ENCODE peak calls at places on chromosome 18, in seven cellular contexts. H is K562; M is fibroblast of the aortic adventitia; Y is Calu3; Z is cardiac fibroblast; U is tibial artery; T is Jurkat, Clone E6-1. O is an unnamed sample.

GRCh38 chr18:59143441-59143840 is 3.8 kb downstream of the SEC11C start:
- DNase-seq in H (no peak), M (peak), Y (no peak), Z (peak), U (no peak), T (no peak), O (peak)

GRCh38 chr18:10051877-10052631 is 138.2 kb downstream of the VAPA start:
- DNase-seq in H (no peak), M (peak), Y (no peak), Z (peak), U (peak), T (no peak), O (no peak)

GRCh38 chr18:35141567-35142269 is 99.1 kb upstream of the ZNF397 start:
- DNase-seq in H (no peak), M (no peak), Y (no peak), Z (no peak), U (no peak), T (no peak), O (no peak)

GRCh38 chr18:37176307-37176934 is 347.5 kb downstream of the KIAA1328 start:
- DNase-seq in H (no peak), M (no peak), Y (peak), Z (no peak), U (no peak), T (no peak), O (no peak)

GRCh38 chr18:74511823-74512222 is 15.7 kb downstream of the CNDP2 start:
- DNase-seq in H (no peak), M (no peak), Y (no peak), Z (no peak), U (no peak), T (no peak), O (peak)

GRCh38 chr18:74950479-74950878 is 258.5 kb downstream of the PTGR3 start:
- DNase-seq in H (no peak), M (no peak), Y (no peak), Z (peak), U (no peak), T (no peak), O (no peak)

GRCh38 chr18:55522011-55522410 is 66.0 kb downstream of the TCF4 start:
- DNase-seq in H (peak), M (no peak), Y (peak), Z (peak), U (peak), T (peak), O (no peak)

GRCh38 chr18:63443820-63444219 is 21.5 kb upstream of the VPS4B start:
- DNase-seq in H (no peak), M (no peak), Y (no peak), Z (no peak), U (no peak), T (no peak), O (no peak)

GRCh38 chr18:48835119-48835518 is 115.6 kb downstream of the SMAD7 start:
- DNase-seq in H (no peak), M (no peak), Y (no peak), Z (no peak), U (no peak), T (no peak), O (peak)

GRCh38 chr18:67545681-67546080 is 29.2 kb upstream of the DSEL start:
- DNase-seq in H (no peak), M (no peak), Y (no peak), Z (no peak), U (no peak), T (no peak), O (no peak)

GRCh38 chr18:79245517-79246001 is 150.2 kb upstream of the NFATC1 start:
- DNase-seq in H (no peak), M (no peak), Y (peak), Z (no peak), U (no peak), T (no peak), O (no peak)

GRCh38 chr18:52764271-52764670 is 424.3 kb downstream of the DCC start:
- DNase-seq in H (no peak), M (no peak), Y (no peak), Z (no peak), U (no peak), T (no peak), O (no peak)

GRCh38 chr18:72762505-72763122 is 105.2 kb downstream of the NETO1 start:
- DNase-seq in H (peak), M (peak), Y (peak), Z (peak), U (no peak), T (peak), O (peak)

GRCh38 chr18:73739098-73739497 is 408.5 kb downstream of the FBXO15 start:
- DNase-seq in H (no peak), M (peak), Y (no peak), Z (peak), U (no peak), T (peak), O (no peak)

GRCh38 chr18:11025671-11026070 is 123.7 kb downstream of the PIEZO2 start:
- DNase-seq in H (no peak), M (no peak), Y (no peak), Z (no peak), U (no peak), T (no peak), O (no peak)

O was measured in myocyte.